ENCODE peak calls at places on chromosomes 7 and 10, in ten cellular contexts. S is fibroblast of mammary gland, V is astrocyte of the spinal cord, A is lower lobe of right lung, Q is stomach, R is psoas muscle, C is fibroblast of lung, O is upper lobe of right lung, P is epithelial cell of proximal tubule, T is heart right ventricle. U is an unnamed sample.

GRCh38 chr10:48609899-48610584 is 5.2 kb upstream of the ARHGAP22 start:
- DNase-seq in C (no peak), R (no peak), V (no peak), A (no peak), O (no peak), S (no peak), P (no peak), T (no peak), Q (no peak), U (no peak)

GRCh38 chr7:158740657-158741293 is 36.2 kb upstream of the NCAPG2 start:
- DNase-seq in C (peak), T (no peak), Q (no peak), P (no peak), R (peak), V (peak), S (peak), A (no peak), O (no peak), U (peak)

GRCh38 chr10:29949411-29950011 is 109.9 kb downstream of the JCAD start:
- DNase-seq in T (no peak), S (peak), R (no peak), V (peak), O (no peak), Q (no peak), C (peak), A (no peak), P (no peak), U (peak)

GRCh38 chr10:10804998-10805737 is 212.5 kb upstream of the CELF2 start:
- DNase-seq in T (no peak), O (no peak), R (no peak), C (no peak), A (no peak), S (peak), P (no peak), V (peak), Q (no peak), U (no peak)

GRCh38 chr7:36298145-36298544 is 91.5 kb upstream of the ANLN start:
- DNase-seq in A (no peak), V (no peak), C (no peak), O (no peak), P (no peak), Q (no peak), T (no peak), S (no peak), R (no peak), U (no peak)

GRCh38 chr10:22374489-22375126 is 29.3 kb downstream of the SPAG6 start:
- DNase-seq in P (no peak), R (no peak), S (no peak), C (no peak), A (no peak), O (no peak), Q (no peak), T (no peak), V (no peak), U (no peak)

GRCh38 chr10:127012769-127013152 is 107.5 kb downstream of the DOCK1 start:
- DNase-seq in C (peak), T (peak), R (peak), P (peak), S (peak), Q (peak), A (peak), V (peak), O (peak), U (no peak)

GRCh38 chr7:70523626-70524351 is 608.2 kb upstream of the GALNT17 start:
- DNase-seq in S (no peak), C (no peak), T (no peak), R (no peak), O (no peak), P (no peak), A (no peak), Q (no peak), V (no peak), U (no peak)

GRCh38 chr7:35971133-35971995 is 170.5 kb downstream of the SEPTIN7 start:
- DNase-seq in T (no peak), P (no peak), A (no peak), V (no peak), R (no peak), O (no peak), S (no peak), Q (no peak), C (no peak), U (no peak)

GRCh38 chr10:14056545-14057332 is 274.0 kb downstream of the FRMD4A start:
- DNase-seq in A (no peak), S (peak), O (no peak), Q (no peak), R (no peak), P (peak), T (no peak), C (peak), V (peak), U (peak)

GRCh38 chr7:128008744-128009143 is 22.5 kb downstream of the LRRC4 start:
- DNase-seq in S (no peak), T (no peak), O (no peak), R (no peak), Q (no peak), C (no peak), P (no peak), V (no peak), A (no peak), U (no peak)

GRCh38 chr10:26503911-26504310 is 65.8 kb downstream of the APBB1IP start:
- DNase-seq in P (no peak), V (no peak), O (no peak), T (no peak), R (no peak), A (no peak), C (no peak), S (no peak), Q (no peak), U (no peak)

GRCh38 chr10:86969421-86970041 is 1.2 kb downstream of the ADIRF start:
- DNase-seq in P (no peak), T (no peak), V (peak), R (peak), Q (peak), C (peak), O (no peak), S (peak), A (no peak), U (peak)

GRCh38 chr7:157964016-157964415 is 623.6 kb downstream of the PTPRN2 start:
- DNase-seq in S (no peak), T (no peak), Q (no peak), V (no peak), P (no peak), R (no peak), C (no peak), O (no peak), A (no peak), U (no peak)

GRCh38 chr7:47594406-47594805 is 12.5 kb upstream of the TNS3 start:
- DNase-seq in T (no peak), S (no peak), Q (no peak), R (no peak), A (no peak), O (no peak), C (no peak), V (no peak), P (no peak), U (no peak)

GRCh38 chr10:87775766-87776165 is 42.3 kb downstream of the ATAD1 start:
- DNase-seq in V (peak), R (no peak), A (no peak), Q (no peak), O (no peak), S (peak), C (peak), T (no peak), P (no peak), U (peak)

GRCh38 chr7:50832744-50833143 is 50.0 kb upstream of the GRB10 start:
- DNase-seq in V (peak), C (peak), Q (no peak), A (no peak), P (peak), T (no peak), R (no peak), S (peak), O (no peak), U (peak)

GRCh38 chr7:33722383-33723096 is 182.8 kb upstream of the BMPER start:
- DNase-seq in R (peak), T (no peak), P (no peak), C (peak), A (no peak), S (peak), Q (no peak), V (peak), O (no peak), U (peak)

GRCh38 chr7:44145419-44145968 is 4.4 kb upstream of the MYL7 start:
- DNase-seq in R (no peak), A (no peak), Q (no peak), V (peak), O (no peak), S (no peak), C (no peak), P (no peak), T (no peak), U (no peak)

GRCh38 chr10:113269333-113269732 is 283.5 kb upstream of the HABP2 start:
- DNase-seq in Q (no peak), T (no peak), S (no peak), O (no peak), V (no peak), A (no peak), C (no peak), R (no peak), P (no peak), U (no peak)

GRCh38 chr7:13987395-13987794 is 2.1 kb downstream of the ETV1 start:
- DNase-seq in V (peak), S (peak), T (no peak), A (no peak), Q (no peak), R (no peak), C (no peak), O (no peak), P (no peak), U (peak)

DNA sequence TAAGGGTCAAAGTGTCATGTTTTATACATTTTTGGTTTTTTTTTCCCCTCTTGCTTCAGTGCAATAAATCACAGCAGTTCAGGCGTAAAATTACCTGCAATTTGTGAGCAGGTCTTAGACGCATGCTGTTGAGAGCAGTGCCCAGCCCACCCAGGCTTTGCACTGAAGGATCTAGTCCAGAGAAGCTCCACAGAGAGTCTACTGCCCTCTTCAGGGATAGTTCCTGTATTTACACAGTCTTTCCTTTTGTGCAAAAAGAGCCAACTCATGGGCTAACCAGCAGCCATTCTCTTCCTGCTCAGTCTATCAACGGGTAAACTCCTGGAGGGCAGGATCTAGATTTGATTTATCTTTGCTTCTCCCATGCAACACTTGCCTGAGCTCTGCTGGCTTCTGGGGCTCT is 82.2 kb upstream of the NAMPT start:
- DNase-seq in R (no peak), T (no peak), O (no peak), C (peak), V (peak), P (no peak), Q (no peak), A (peak), S (peak), U (peak)
- TF ChIP-seq CTCF in R (no peak), T (peak), O (peak), C (peak), V (peak), P (peak), Q (no peak), A (peak), S (peak), U (peak)

GRCh38 chr7:27132214-27132613 is 1.7 kb upstream of the HOXA4 start:
- DNase-seq in R (no peak), O (no peak), S (no peak), P (no peak), C (no peak), T (no peak), A (no peak), V (no peak), Q (no peak), U (no peak)

GRCh38 chr7:27131390-27131819 is 848 bp upstream of the HOXA4 start:
- DNase-seq in P (no peak), S (no peak), C (no peak), A (no peak), O (no peak), V (no peak), Q (no peak), R (no peak), T (no peak), U (no peak)

GRCh38 chr7:27133409-27134157 is 3.0 kb upstream of the HOXA4 start:
- DNase-seq in P (no peak), S (no peak), A (no peak), R (no peak), V (no peak), O (no peak), C (no peak), Q (no peak), T (no peak), U (no peak)

GRCh38 chr7:27132978-27133377 is 2.4 kb upstream of the HOXA4 start:
- DNase-seq in O (no peak), V (no peak), T (no peak), R (no peak), Q (no peak), A (no peak), C (no peak), S (no peak), P (no peak), U (no peak)

GRCh38 chr7:27134392-27134791 is 3.8 kb upstream of the HOXA4 start:
- DNase-seq in A (no peak), S (peak), C (peak), V (peak), T (no peak), O (no peak), Q (no peak), P (no peak), R (no peak), U (peak)
- H3K4me3 ChIP-seq in A (no peak), S (no peak), C (no peak), V (no peak), T (no peak), O (no peak), Q (no peak), P (no peak), R (peak), U (no peak)

GRCh38 chr7:134804351-134804750 is 24.9 kb downstream of the CALD1 start:
- DNase-seq in P (no peak), S (no peak), T (no peak), Q (no peak), O (no peak), C (peak), A (no peak), R (no peak), V (peak), U (no peak)
- TF ChIP-seq CTCF in P (no peak), S (no peak), T (no peak), Q (no peak), O (no peak), C (no peak), A (no peak), R (no peak), V (no peak), U (no peak)

GRCh38 chr7:38318241-38318640 is 44.8 kb upstream of the TARP start:
- DNase-seq in Q (no peak), T (no peak), A (no peak), P (no peak), C (no peak), R (no peak), O (no peak), V (no peak), S (no peak), U (no peak)
- H3K4me3 ChIP-seq in Q (no peak), T (no peak), A (no peak), P (no peak), C (no peak), R (no peak), O (no peak), V (no peak), S (no peak), U (no peak)

DNA sequence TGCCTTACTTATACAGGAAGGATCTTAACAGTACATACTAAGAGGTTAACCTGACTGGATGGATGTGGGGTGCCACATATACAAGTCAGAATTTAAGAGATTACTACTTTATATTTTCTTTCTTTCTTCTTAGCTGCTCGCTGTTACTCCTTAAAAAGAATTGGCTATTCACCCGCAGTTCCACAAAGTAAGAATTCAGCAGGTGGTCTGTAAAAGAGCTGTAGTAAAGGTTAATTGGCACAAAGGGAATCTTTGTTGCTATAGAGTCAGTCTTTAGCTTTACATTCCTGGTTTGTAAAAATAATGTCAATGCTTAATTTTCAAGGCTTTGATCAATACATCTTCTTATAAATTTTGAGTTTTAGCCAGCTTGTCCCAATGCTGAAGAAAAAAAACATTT is 43.2 kb downstream of the RALA start:
- DNase-seq in O (no peak), T (no peak), C (no peak), A (no peak), R (no peak), S (no peak), P (no peak), V (no peak), Q (no peak), U (no peak)
- TF ChIP-seq CTCF in O (no peak), T (no peak), C (no peak), A (no peak), R (no peak), S (no peak), P (no peak), V (no peak), Q (no peak), U (no peak)

U was measured in fibroblast of villous mesenchyme.